ENCODE peak calls at places on chromosomes 1 and 21, in five cellular contexts. X is kidney epithelial cell; F is astrocyte; M is CD8-positive, alpha-beta memory T cell; E is RWPE1. I is an unnamed sample.

GRCh38 chr1:30413606-30414005 is 309.8 kb downstream of the MATN1 start:
- DNase-seq in X (no peak), F (no peak), M (no peak), E (no peak), I (no peak)

GRCh38 chr1:94142022-94142421 is 21.1 kb upstream of the ABCA4 start:
- DNase-seq in X (no peak), F (peak), M (no peak), E (peak), I (no peak)

GRCh38 chr1:24118410-24119242 is 6.7 kb upstream of the MYOM3 start:
- DNase-seq in X (no peak), F (no peak), M (no peak), E (no peak), I (peak)

GRCh38 chr1:24318988-24319863 is at the start of gene GRHL3:
- DNase-seq in X (no peak), F (peak), M (no peak), E (peak), I (peak)

GRCh38 chr1:43503534-43503933 is 27.1 kb upstream of the PTPRF start:
- DNase-seq in X (no peak), F (no peak), M (no peak), E (no peak), I (no peak)

GRCh38 chr1:8693092-8693491 is 124.3 kb downstream of the RERE start:
- DNase-seq in X (no peak), F (no peak), M (no peak), E (no peak), I (no peak)

GRCh38 chr1:200351826-200352549 is 57.8 kb downstream of the ZNF281 start:
- DNase-seq in X (no peak), F (peak), M (no peak), E (no peak), I (no peak)

GRCh38 chr1:171739646-171740045 is 2.2 kb downstream of the VAMP4 start:
- DNase-seq in X (no peak), F (no peak), M (no peak), E (no peak), I (no peak)

GRCh38 chr1:58290685-58291372 is 255.7 kb downstream of the OMA1 start:
- DNase-seq in X (peak), F (peak), M (no peak), E (peak), I (no peak)

GRCh38 chr21:44087426-44088400 is 19.5 kb upstream of the PWP2 start:
- DNase-seq in X (no peak), F (no peak), M (peak), E (no peak), I (no peak)

GRCh38 chr21:36504067-36505058 is 24.4 kb upstream of the CLDN14 start:
- DNase-seq in X (no peak), F (no peak), M (peak), E (peak), I (peak)

GRCh38 chr1:32500387-32501209 is 35.7 kb downstream of the ZBTB8B start:
- DNase-seq in X (no peak), F (peak), M (no peak), E (peak), I (peak)

GRCh38 chr1:234201600-234201999 is 171.7 kb upstream of the COA6 start:
- DNase-seq in X (no peak), F (no peak), M (no peak), E (no peak), I (no peak)

GRCh38 chr1:229027158-229027557 is 243.8 kb upstream of the RAB4A start:
- DNase-seq in X (no peak), F (no peak), M (no peak), E (no peak), I (no peak)

GRCh38 chr1:241077386-241078147 is 279.4 kb downstream of the RGS7 start:
- DNase-seq in X (no peak), F (no peak), M (no peak), E (no peak), I (no peak)

GRCh38 chr21:36860736-36861594 is 105.5 kb downstream of the HLCS start:
- DNase-seq in X (peak), F (peak), M (no peak), E (peak), I (peak)

GRCh38 chr1:243351347-243351746 is 95.5 kb downstream of the SDCCAG8 start:
- DNase-seq in X (no peak), F (no peak), M (no peak), E (no peak), I (no peak)

GRCh38 chr1:29549001-29549400 is 312.7 kb downstream of the PTPRU start:
- DNase-seq in X (no peak), F (no peak), M (no peak), E (no peak), I (no peak)

GRCh38 chr1:210174133-210174532 is 58.5 kb upstream of the SERTAD4 start:
- DNase-seq in X (no peak), F (no peak), M (no peak), E (no peak), I (no peak)

GRCh38 chr1:68301538-68301937 is 69.2 kb upstream of the WLS start:
- DNase-seq in X (no peak), F (peak), M (no peak), E (no peak), I (no peak)

GRCh38 chr1:192088496-192088895 is 69.8 kb upstream of the RGS18 start:
- DNase-seq in X (no peak), F (no peak), M (no peak), E (no peak), I (no peak)

GRCh38 chr1:5856246-5856815 is 135.9 kb downstream of the NPHP4 start:
- DNase-seq in X (no peak), F (peak), M (no peak), E (peak), I (no peak)

GRCh38 chr1:239814306-239814881 is 277.3 kb upstream of the FMN2 start:
- DNase-seq in X (peak), F (peak), M (no peak), E (peak), I (no peak)